ENCODE peak calls at places on chromosomes 11 and 22, in seven cellular contexts. V, A, W, U, T, K and Y are unnamed samples.

GRCh38 chr11:4626207-4627105 is 10.8 kb upstream of the OR51D1 start:
- DNase-seq in W (peak), V (no peak), U (peak), A (peak), T (peak), K (peak), Y (peak)

GRCh38 chr22:39306456-39307361 is 12.7 kb downstream of the RPL3 start:
- DNase-seq in W (no peak), K (peak), V (no peak), A (peak), T (no peak), U (peak), Y (no peak)

GRCh38 chr22:48993655-48994054 is 834.0 kb downstream of the BRD1 start:
- DNase-seq in V (no peak), A (no peak), T (peak), K (no peak), W (no peak), U (no peak), Y (no peak)

GRCh38 chr11:1879342-1879940 is 12.3 kb downstream of the PRR33 start:
- DNase-seq in K (peak), W (no peak), U (no peak), A (no peak), T (no peak), V (no peak), Y (no peak)

GRCh38 chr22:20088263-20088648 is 8.2 kb downstream of the DGCR8 start:
- DNase-seq in T (no peak), W (no peak), V (no peak), K (no peak), A (no peak), U (no peak), Y (no peak)

GRCh38 chr11:3626250-3626960 is 15.4 kb downstream of the ART5 start:
- DNase-seq in A (peak), K (no peak), T (no peak), V (no peak), U (peak), W (no peak), Y (no peak)

GRCh38 chr22:33421859-33422258 is 363.7 kb upstream of the SYN3 start:
- DNase-seq in T (no peak), U (no peak), V (no peak), W (no peak), K (no peak), A (no peak), Y (no peak)

GRCh38 chr11:65351511-65351910 is 3.0 kb upstream of the TIGD3 start:
- DNase-seq in A (no peak), K (no peak), U (no peak), T (no peak), W (no peak), V (no peak), Y (no peak)

DNA sequence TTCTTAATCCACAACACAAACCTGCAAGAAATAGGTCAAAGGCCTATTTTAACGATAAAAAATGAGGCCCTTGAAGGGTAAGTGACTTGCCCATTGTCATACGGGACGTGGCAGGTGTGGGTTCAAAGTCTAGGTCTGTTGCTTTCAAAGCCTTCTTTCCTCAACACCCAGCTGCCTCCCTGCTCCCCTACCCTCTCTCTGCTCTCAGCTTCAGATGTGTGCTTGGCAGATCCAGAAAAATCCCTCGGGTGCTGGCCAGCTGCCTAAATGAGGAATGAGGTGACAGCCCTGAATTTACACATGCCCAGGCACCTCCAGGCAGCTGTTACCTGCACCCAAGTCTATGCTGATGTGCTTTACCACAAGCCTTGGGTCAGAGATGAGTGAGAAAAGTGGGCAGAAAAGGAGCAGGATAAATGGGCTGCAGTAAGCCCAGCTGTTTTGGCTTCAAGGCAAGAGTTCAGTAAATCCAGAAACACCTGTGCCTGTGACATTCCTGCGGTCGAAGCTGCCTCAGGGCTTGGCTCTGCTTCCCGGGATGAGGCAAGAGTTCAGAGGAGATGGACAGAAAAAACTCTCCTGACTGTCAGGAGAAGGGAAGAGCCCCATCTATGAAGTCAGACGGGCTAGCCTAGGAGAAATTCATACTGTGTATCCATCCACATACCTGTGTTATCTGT is 49.9 kb upstream of the LDLRAD3 start:
- DNase-seq in A (no peak), W (no peak), V (no peak), K (no peak), U (no peak), T (no peak), Y (no peak)
- TF ChIP-seq SIN3A in A (no peak), W (no peak), V (no peak), K (no peak), U (no peak), T (no peak), Y (no peak)

GRCh38 chr22:22789922-22790845 is 97.4 kb upstream of the IGLL5 start:
- DNase-seq in W (no peak), V (no peak), T (no peak), U (no peak), K (no peak), A (peak), Y (no peak)
- TF ChIP-seq SIN3A in W (no peak), V (no peak), T (no peak), U (no peak), K (no peak), A (no peak), Y (no peak)

GRCh38 chr11:9563196-9563730 is 10.2 kb upstream of the WEE1 start:
- DNase-seq in K (no peak), T (no peak), A (no peak), U (no peak), W (no peak), V (no peak), Y (no peak)

GRCh38 chr11:9566561-9567063 is 6.9 kb upstream of the WEE1 start:
- DNase-seq in W (no peak), T (no peak), A (no peak), V (no peak), K (no peak), U (peak), Y (no peak)

GRCh38 chr11:9568161-9568853 is 5.2 kb upstream of the WEE1 start:
- DNase-seq in W (no peak), V (no peak), A (no peak), T (no peak), U (no peak), K (no peak), Y (no peak)

GRCh38 chr11:9567401-9567800 is 6.1 kb upstream of the WEE1 start:
- DNase-seq in A (no peak), K (no peak), V (no peak), T (no peak), W (no peak), U (no peak), Y (no peak)

DNA sequence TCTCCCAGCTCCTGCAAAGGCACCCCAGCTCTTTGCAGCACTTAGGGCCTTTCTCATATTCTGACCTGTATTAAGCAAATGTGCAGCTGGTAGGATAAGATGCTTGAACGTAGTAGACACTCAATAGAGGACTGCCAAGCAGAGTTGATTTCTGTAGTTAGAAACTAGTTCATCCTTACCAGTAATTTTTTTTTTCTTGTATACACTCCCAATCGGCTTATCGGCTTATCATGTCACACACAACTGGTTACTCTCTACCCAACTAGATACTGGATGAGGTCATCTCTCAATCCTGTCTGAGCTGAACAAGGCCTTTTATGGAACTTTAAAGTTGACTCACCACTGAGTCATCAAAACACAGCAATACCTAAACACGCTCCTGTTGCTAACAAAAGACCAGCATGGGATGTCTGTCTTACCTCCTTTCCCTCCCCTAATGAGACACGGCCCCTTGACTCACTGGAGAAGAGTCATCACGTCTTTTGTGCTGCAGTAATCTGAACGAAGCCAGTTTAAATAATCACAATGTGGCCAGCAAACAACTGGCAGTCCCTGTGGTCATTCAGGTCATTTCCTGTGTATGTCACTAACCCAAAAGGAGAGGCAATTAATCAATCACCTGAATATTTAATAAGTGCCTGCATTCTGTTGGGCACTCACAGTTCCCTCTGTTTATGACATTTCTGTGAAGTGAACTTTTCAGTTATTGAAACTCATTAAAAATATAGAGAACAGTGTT is 7.5 kb upstream of the WEE1 start:
- DNase-seq in U (peak), A (no peak), W (peak), V (peak), T (peak), K (peak), Y (peak)
- TF ChIP-seq SIN3A in U (no peak), A (no peak), W (peak), V (no peak), T (peak), K (peak), Y (peak)

GRCh38 chr11:67345949-67346819 is 7.2 kb downstream of the POLD4 start:
- DNase-seq in U (peak), A (no peak), T (peak), V (peak), W (peak), K (peak), Y (peak)

GRCh38 chr11:67349457-67349856 is 3.9 kb downstream of the POLD4 start:
- DNase-seq in V (no peak), K (no peak), A (no peak), U (no peak), W (no peak), T (no peak), Y (no peak)

GRCh38 chr11:67349036-67349435 is 4.3 kb downstream of the POLD4 start:
- DNase-seq in V (no peak), K (no peak), W (no peak), T (no peak), U (no peak), A (no peak), Y (no peak)

GRCh38 chr11:67349927-67350465 is 3.4 kb downstream of the POLD4 start:
- DNase-seq in U (no peak), A (no peak), W (no peak), K (no peak), V (no peak), T (no peak), Y (no peak)

GRCh38 chr11:67347964-67348749 is 5.2 kb downstream of the POLD4 start:
- DNase-seq in T (no peak), W (no peak), V (no peak), A (no peak), K (peak), U (peak), Y (no peak)
- TF ChIP-seq SIN3A in T (no peak), W (no peak), V (no peak), A (no peak), K (no peak), U (no peak), Y (no peak)

GRCh38 chr22:40855104-40855959 is 1.1 kb downstream of the ST13 start:
- DNase-seq in W (no peak), K (no peak), T (no peak), A (no peak), V (no peak), U (peak), Y (no peak)
- TF ChIP-seq SIN3A in W (no peak), K (no peak), T (no peak), A (no peak), V (no peak), U (peak), Y (no peak)

GRCh38 chr11:67264260-67264659 is 2.0 kb upstream of the GRK2 start:
- DNase-seq in U (no peak), K (no peak), A (no peak), T (no peak), W (no peak), V (no peak), Y (no peak)

GRCh38 chr11:67266424-67267187 is at the start of gene GRK2:
- DNase-seq in V (no peak), W (no peak), K (peak), T (no peak), U (peak), A (no peak), Y (no peak)

GRCh38 chr11:67264886-67265632 is 1.2 kb upstream of the GRK2 start:
- DNase-seq in T (no peak), U (no peak), W (no peak), K (no peak), A (no peak), V (no peak), Y (no peak)

GRCh38 chr11:67267188-67268035 is 1.1 kb downstream of the GRK2 start:
- DNase-seq in T (peak), V (no peak), K (peak), W (no peak), A (no peak), U (no peak), Y (no peak)

GRCh38 chr11:67265633-67266423 is 445 bp upstream of the GRK2 start:
- DNase-seq in W (no peak), T (peak), K (peak), A (peak), V (no peak), U (peak), Y (no peak)
- TF ChIP-seq SIN3A in W (no peak), T (no peak), K (no peak), A (no peak), V (no peak), U (peak), Y (no peak)

DNA sequence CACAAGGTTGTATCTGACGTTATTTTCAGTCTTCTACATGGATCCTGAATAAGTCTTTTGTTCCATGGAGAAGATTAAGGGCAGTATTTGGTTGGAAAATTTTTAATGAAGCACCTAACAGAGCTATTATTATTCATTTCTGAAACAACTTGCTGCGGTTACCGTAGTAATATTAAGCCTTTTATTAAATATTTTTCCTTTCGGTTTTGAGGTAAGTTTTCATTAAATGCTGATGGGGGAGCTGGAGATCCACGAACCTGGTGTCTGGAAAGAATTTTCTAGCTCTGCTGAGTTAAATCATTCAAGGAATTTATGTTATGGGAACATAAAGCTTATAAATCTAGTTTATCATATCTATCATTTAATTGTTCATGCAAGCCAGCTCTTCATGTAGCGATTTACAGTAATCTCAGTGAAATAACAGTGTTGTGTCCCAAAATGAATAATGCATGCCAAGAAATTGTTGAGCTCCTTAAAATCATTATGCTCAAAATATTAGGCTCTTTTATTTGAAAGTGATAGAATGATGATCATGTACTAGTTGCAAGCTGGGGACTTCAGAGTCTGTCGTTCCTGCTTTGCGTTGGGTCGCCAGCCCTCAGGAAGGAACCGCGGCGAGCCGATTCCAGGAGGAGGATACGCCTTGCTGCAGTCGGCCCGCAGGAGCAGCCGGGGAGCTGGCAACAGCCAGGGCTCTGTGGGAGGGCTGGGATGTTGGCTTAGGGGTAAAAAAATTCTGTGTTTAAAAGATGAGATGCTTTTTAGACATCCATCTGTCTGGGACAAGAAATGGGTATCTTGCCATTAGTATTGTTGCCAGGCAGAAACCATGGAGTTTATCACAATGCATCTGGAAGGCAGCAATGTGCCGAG is 83.1 kb downstream of the TBC1D22A start:
- DNase-seq in V (no peak), U (no peak), W (no peak), K (peak), T (no peak), A (no peak), Y (no peak)
- TF ChIP-seq SIN3A in V (no peak), U (no peak), W (no peak), K (no peak), T (no peak), A (no peak), Y (no peak)

GRCh38 chr11:16335236-16335962 is 20.9 kb downstream of the SOX6 start:
- DNase-seq in K (no peak), V (no peak), W (no peak), U (no peak), T (peak), A (no peak), Y (no peak)
- TF ChIP-seq SIN3A in K (no peak), V (no peak), W (no peak), U (no peak), T (no peak), A (no peak), Y (no peak)

DNA sequence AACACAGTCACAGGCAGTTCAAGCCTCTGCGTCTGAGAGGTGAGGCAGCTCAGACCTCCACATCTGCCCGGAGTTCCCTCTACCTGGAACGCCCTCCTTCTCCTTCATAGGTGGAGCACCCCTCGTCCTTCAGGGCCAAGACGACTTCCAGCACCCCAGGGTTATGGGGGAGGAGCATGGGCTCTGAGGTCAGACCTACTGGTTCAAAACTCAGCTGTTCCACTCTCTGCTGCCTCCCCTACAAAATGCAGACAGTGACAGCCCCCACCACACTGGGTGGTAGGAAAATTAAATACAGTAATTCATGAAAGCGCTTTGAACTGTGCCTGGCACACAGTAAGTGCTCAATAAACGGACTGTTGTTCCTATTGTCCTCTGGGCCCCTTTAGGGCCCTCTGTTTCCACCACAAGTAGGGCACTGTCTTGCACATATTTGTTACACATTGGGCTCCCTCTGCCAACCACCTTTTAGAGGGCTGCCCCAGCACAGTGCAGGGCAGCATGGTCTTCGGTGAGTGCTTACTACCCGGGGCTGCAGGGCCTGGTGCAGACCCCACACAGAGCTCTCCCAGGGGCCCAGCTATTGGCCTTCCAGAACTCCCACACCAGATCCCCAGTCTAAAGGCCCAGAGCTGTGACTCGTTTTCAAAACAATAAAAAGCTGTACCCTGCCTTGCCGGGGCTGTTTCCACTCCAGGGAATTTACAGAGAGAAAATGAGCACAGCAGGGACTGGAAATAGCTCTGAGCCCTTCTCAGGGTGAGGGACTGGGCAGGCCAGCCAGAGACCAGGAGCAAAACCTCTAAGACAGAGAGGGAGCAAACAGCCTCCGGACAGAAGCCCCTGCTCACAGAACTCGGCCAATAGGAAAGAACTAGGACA is 2.5 kb downstream of the TMEM184B start:
- DNase-seq in U (no peak), A (no peak), V (no peak), K (no peak), T (no peak), W (no peak), Y (no peak)
- TF ChIP-seq SIN3A in U (no peak), A (no peak), V (no peak), K (no peak), T (no peak), W (no peak), Y (no peak)